ENCODE peak calls at places on chromosomes 4 and X, in nine cellular contexts. One of them, this sample, is unnamed.

GRCh38 chrX:48999030-48999429 is 3.0 kb downstream of the GRIPAP1 start:
- DNase-seq in pancreas: no peak
- DNase-seq in NCI-H1417: no peak
- DNase-seq in MM.1S: no peak
- DNase-seq in T1000: no peak
- DNase-seq in stimulated activated CD4-positive, alpha-beta T cell treated with anti-CD3 and anti-CD28 coated beads, Interleukin-12 subunit alpha, Interleukin-12 subunit beta, amount 100 ng/mL, for 24 hours: no peak
- DNase-seq in lung: no peak
- DNase-seq in stromal cell of bone marrow: no peak
- DNase-seq in tibial nerve: no peak
- DNase-seq in this sample: no peak

GRCh38 chr4:137952116-137952515 is 290.0 kb downstream of the SLC7A11 start:
- DNase-seq in pancreas: no peak
- DNase-seq in NCI-H1417: no peak
- DNase-seq in MM.1S: no peak
- DNase-seq in T1000: no peak
- DNase-seq in stimulated activated CD4-positive, alpha-beta T cell treated with anti-CD3 and anti-CD28 coated beads, Interleukin-12 subunit alpha, Interleukin-12 subunit beta, amount 100 ng/mL, for 24 hours: no peak
- DNase-seq in lung: no peak
- DNase-seq in stromal cell of bone marrow: peak
- DNase-seq in tibial nerve: no peak
- DNase-seq in this sample: no peak

GRCh38 chr4:123477804-123478209 is 81.2 kb downstream of the SPRY1 start:
- DNase-seq in pancreas: no peak
- DNase-seq in NCI-H1417: peak
- DNase-seq in MM.1S: no peak
- DNase-seq in T1000: no peak
- DNase-seq in stimulated activated CD4-positive, alpha-beta T cell treated with anti-CD3 and anti-CD28 coated beads, Interleukin-12 subunit alpha, Interleukin-12 subunit beta, amount 100 ng/mL, for 24 hours: no peak
- DNase-seq in lung: no peak
- DNase-seq in stromal cell of bone marrow: peak
- DNase-seq in tibial nerve: no peak
- DNase-seq in this sample: no peak

GRCh38 chr4:98801259-98801725 is 127.6 kb downstream of the EIF4E start:
- DNase-seq in pancreas: no peak
- DNase-seq in NCI-H1417: no peak
- DNase-seq in MM.1S: no peak
- DNase-seq in T1000: no peak
- DNase-seq in stimulated activated CD4-positive, alpha-beta T cell treated with anti-CD3 and anti-CD28 coated beads, Interleukin-12 subunit alpha, Interleukin-12 subunit beta, amount 100 ng/mL, for 24 hours: no peak
- DNase-seq in lung: no peak
- DNase-seq in stromal cell of bone marrow: no peak
- DNase-seq in tibial nerve: no peak
- DNase-seq in this sample: no peak

GRCh38 chrX:143635915-143636314 is at the start of gene SLITRK4:
- DNase-seq in pancreas: peak
- DNase-seq in NCI-H1417: no peak
- DNase-seq in MM.1S: no peak
- DNase-seq in T1000: no peak
- DNase-seq in stimulated activated CD4-positive, alpha-beta T cell treated with anti-CD3 and anti-CD28 coated beads, Interleukin-12 subunit alpha, Interleukin-12 subunit beta, amount 100 ng/mL, for 24 hours: no peak
- DNase-seq in lung: no peak
- DNase-seq in stromal cell of bone marrow: no peak
- DNase-seq in tibial nerve: no peak
- DNase-seq in this sample: no peak

GRCh38 chrX:6667048-6667768 is 132.3 kb upstream of the VCX3A start:
- DNase-seq in pancreas: no peak
- DNase-seq in NCI-H1417: peak
- DNase-seq in MM.1S: no peak
- DNase-seq in T1000: no peak
- DNase-seq in stimulated activated CD4-positive, alpha-beta T cell treated with anti-CD3 and anti-CD28 coated beads, Interleukin-12 subunit alpha, Interleukin-12 subunit beta, amount 100 ng/mL, for 24 hours: no peak
- DNase-seq in lung: no peak
- DNase-seq in stromal cell of bone marrow: no peak
- DNase-seq in tibial nerve: no peak
- DNase-seq in this sample: no peak

GRCh38 chr4:7351014-7351413 is 83.7 kb downstream of the PSAPL1 start:
- DNase-seq in pancreas: no peak
- DNase-seq in NCI-H1417: peak
- DNase-seq in MM.1S: no peak
- DNase-seq in T1000: no peak
- DNase-seq in stimulated activated CD4-positive, alpha-beta T cell treated with anti-CD3 and anti-CD28 coated beads, Interleukin-12 subunit alpha, Interleukin-12 subunit beta, amount 100 ng/mL, for 24 hours: no peak
- DNase-seq in lung: no peak
- DNase-seq in stromal cell of bone marrow: no peak
- DNase-seq in tibial nerve: no peak
- DNase-seq in this sample: no peak

GRCh38 chr4:8438743-8439142 is 1.8 kb downstream of the ACOX3 start:
- DNase-seq in pancreas: no peak
- DNase-seq in NCI-H1417: no peak
- DNase-seq in MM.1S: no peak
- DNase-seq in T1000: no peak
- DNase-seq in stimulated activated CD4-positive, alpha-beta T cell treated with anti-CD3 and anti-CD28 coated beads, Interleukin-12 subunit alpha, Interleukin-12 subunit beta, amount 100 ng/mL, for 24 hours: no peak
- DNase-seq in lung: no peak
- DNase-seq in stromal cell of bone marrow: no peak
- DNase-seq in tibial nerve: no peak
- DNase-seq in this sample: no peak

GRCh38 chr4:181991374-181991773 is 251.8 kb upstream of the TENM3 start:
- DNase-seq in pancreas: no peak
- DNase-seq in NCI-H1417: no peak
- DNase-seq in MM.1S: no peak
- DNase-seq in T1000: no peak
- DNase-seq in stimulated activated CD4-positive, alpha-beta T cell treated with anti-CD3 and anti-CD28 coated beads, Interleukin-12 subunit alpha, Interleukin-12 subunit beta, amount 100 ng/mL, for 24 hours: no peak
- DNase-seq in lung: no peak
- DNase-seq in stromal cell of bone marrow: no peak
- DNase-seq in tibial nerve: no peak
- DNase-seq in this sample: no peak

GRCh38 chr4:1373892-1374705 is 27.1 kb downstream of the UVSSA start:
- DNase-seq in pancreas: no peak
- DNase-seq in NCI-H1417: no peak
- DNase-seq in MM.1S: no peak
- DNase-seq in T1000: no peak
- DNase-seq in stimulated activated CD4-positive, alpha-beta T cell treated with anti-CD3 and anti-CD28 coated beads, Interleukin-12 subunit alpha, Interleukin-12 subunit beta, amount 100 ng/mL, for 24 hours: no peak
- DNase-seq in lung: no peak
- DNase-seq in stromal cell of bone marrow: no peak
- DNase-seq in tibial nerve: no peak
- DNase-seq in this sample: no peak

GRCh38 chr4:152360045-152360410 is 175.9 kb downstream of the FBXW7 start:
- DNase-seq in pancreas: no peak
- DNase-seq in NCI-H1417: no peak
- DNase-seq in MM.1S: no peak
- DNase-seq in T1000: no peak
- DNase-seq in stimulated activated CD4-positive, alpha-beta T cell treated with anti-CD3 and anti-CD28 coated beads, Interleukin-12 subunit alpha, Interleukin-12 subunit beta, amount 100 ng/mL, for 24 hours: no peak
- DNase-seq in lung: no peak
- DNase-seq in stromal cell of bone marrow: no peak
- DNase-seq in tibial nerve: no peak
- DNase-seq in this sample: no peak

GRCh38 chr4:118389731-118390520 is 37.1 kb upstream of the PRSS12 start:
- DNase-seq in pancreas: no peak
- DNase-seq in NCI-H1417: no peak
- DNase-seq in MM.1S: no peak
- DNase-seq in T1000: no peak
- DNase-seq in stimulated activated CD4-positive, alpha-beta T cell treated with anti-CD3 and anti-CD28 coated beads, Interleukin-12 subunit alpha, Interleukin-12 subunit beta, amount 100 ng/mL, for 24 hours: no peak
- DNase-seq in lung: no peak
- DNase-seq in stromal cell of bone marrow: no peak
- DNase-seq in tibial nerve: no peak
- DNase-seq in this sample: no peak

GRCh38 chr4:43373201-43373600 is 480.7 kb downstream of the GRXCR1 start:
- DNase-seq in pancreas: no peak
- DNase-seq in NCI-H1417: no peak
- DNase-seq in MM.1S: no peak
- DNase-seq in T1000: no peak
- DNase-seq in stimulated activated CD4-positive, alpha-beta T cell treated with anti-CD3 and anti-CD28 coated beads, Interleukin-12 subunit alpha, Interleukin-12 subunit beta, amount 100 ng/mL, for 24 hours: no peak
- DNase-seq in lung: no peak
- DNase-seq in stromal cell of bone marrow: no peak
- DNase-seq in tibial nerve: no peak
- DNase-seq in this sample: no peak

GRCh38 chr4:186095406-186095805 is 9.1 kb upstream of the FAM149A start:
- DNase-seq in pancreas: no peak
- DNase-seq in NCI-H1417: no peak
- DNase-seq in MM.1S: no peak
- DNase-seq in T1000: no peak
- DNase-seq in stimulated activated CD4-positive, alpha-beta T cell treated with anti-CD3 and anti-CD28 coated beads, Interleukin-12 subunit alpha, Interleukin-12 subunit beta, amount 100 ng/mL, for 24 hours: no peak
- DNase-seq in lung: no peak
- DNase-seq in stromal cell of bone marrow: no peak
- DNase-seq in tibial nerve: no peak
- DNase-seq in this sample: no peak

GRCh38 chr4:6330384-6330767 is 60.7 kb downstream of the WFS1 start:
- DNase-seq in pancreas: no peak
- DNase-seq in NCI-H1417: no peak
- DNase-seq in MM.1S: no peak
- DNase-seq in T1000: no peak
- DNase-seq in stimulated activated CD4-positive, alpha-beta T cell treated with anti-CD3 and anti-CD28 coated beads, Interleukin-12 subunit alpha, Interleukin-12 subunit beta, amount 100 ng/mL, for 24 hours: no peak
- DNase-seq in lung: no peak
- DNase-seq in stromal cell of bone marrow: no peak
- DNase-seq in tibial nerve: no peak
- DNase-seq in this sample: no peak

GRCh38 chrX:39682778-39683177 is 415.0 kb downstream of the BCOR start:
- DNase-seq in pancreas: no peak
- DNase-seq in NCI-H1417: peak
- DNase-seq in MM.1S: no peak
- DNase-seq in T1000: no peak
- DNase-seq in stimulated activated CD4-positive, alpha-beta T cell treated with anti-CD3 and anti-CD28 coated beads, Interleukin-12 subunit alpha, Interleukin-12 subunit beta, amount 100 ng/mL, for 24 hours: no peak
- DNase-seq in lung: no peak
- DNase-seq in stromal cell of bone marrow: no peak
- DNase-seq in tibial nerve: no peak
- DNase-seq in this sample: no peak

GRCh38 chr4:56345461-56345860 is 41.8 kb downstream of the AASDH start:
- DNase-seq in pancreas: no peak
- DNase-seq in NCI-H1417: no peak
- DNase-seq in MM.1S: no peak
- DNase-seq in T1000: no peak
- DNase-seq in stimulated activated CD4-positive, alpha-beta T cell treated with anti-CD3 and anti-CD28 coated beads, Interleukin-12 subunit alpha, Interleukin-12 subunit beta, amount 100 ng/mL, for 24 hours: no peak
- DNase-seq in lung: no peak
- DNase-seq in stromal cell of bone marrow: no peak
- DNase-seq in tibial nerve: no peak
- DNase-seq in this sample: no peak

GRCh38 chrX:63884821-63885790 is 100.1 kb upstream of the ARHGEF9 start:
- DNase-seq in pancreas: no peak
- DNase-seq in NCI-H1417: no peak
- DNase-seq in MM.1S: no peak
- DNase-seq in T1000: no peak
- DNase-seq in stimulated activated CD4-positive, alpha-beta T cell treated with anti-CD3 and anti-CD28 coated beads, Interleukin-12 subunit alpha, Interleukin-12 subunit beta, amount 100 ng/mL, for 24 hours: no peak
- DNase-seq in lung: no peak
- DNase-seq in stromal cell of bone marrow: no peak
- DNase-seq in tibial nerve: no peak
- DNase-seq in this sample: no peak

GRCh38 chr4:74376888-74377483 is 12.0 kb downstream of the EREG start:
- DNase-seq in pancreas: no peak
- DNase-seq in NCI-H1417: peak
- DNase-seq in MM.1S: peak
- DNase-seq in T1000: no peak
- DNase-seq in stimulated activated CD4-positive, alpha-beta T cell treated with anti-CD3 and anti-CD28 coated beads, Interleukin-12 subunit alpha, Interleukin-12 subunit beta, amount 100 ng/mL, for 24 hours: no peak
- DNase-seq in lung: no peak
- DNase-seq in stromal cell of bone marrow: peak
- DNase-seq in tibial nerve: no peak
- DNase-seq in this sample: peak

GRCh38 chr4:107318078-107318477 is 282.0 kb upstream of the DKK2 start:
- DNase-seq in pancreas: no peak
- DNase-seq in NCI-H1417: no peak
- DNase-seq in MM.1S: no peak
- DNase-seq in T1000: no peak
- DNase-seq in stimulated activated CD4-positive, alpha-beta T cell treated with anti-CD3 and anti-CD28 coated beads, Interleukin-12 subunit alpha, Interleukin-12 subunit beta, amount 100 ng/mL, for 24 hours: no peak
- DNase-seq in lung: no peak
- DNase-seq in stromal cell of bone marrow: no peak
- DNase-seq in tibial nerve: no peak
- DNase-seq in this sample: no peak

GRCh38 chr4:69951602-69952001 is 13.9 kb downstream of the CSN2 start:
- DNase-seq in pancreas: no peak
- DNase-seq in NCI-H1417: no peak
- DNase-seq in MM.1S: no peak
- DNase-seq in T1000: no peak
- DNase-seq in stimulated activated CD4-positive, alpha-beta T cell treated with anti-CD3 and anti-CD28 coated beads, Interleukin-12 subunit alpha, Interleukin-12 subunit beta, amount 100 ng/mL, for 24 hours: no peak
- DNase-seq in lung: no peak
- DNase-seq in stromal cell of bone marrow: no peak
- DNase-seq in tibial nerve: no peak
- DNase-seq in this sample: no peak

GRCh38 chrX:11363069-11363594 is 69.9 kb downstream of the AMELX start:
- DNase-seq in pancreas: no peak
- DNase-seq in NCI-H1417: no peak
- DNase-seq in MM.1S: peak
- DNase-seq in T1000: no peak
- DNase-seq in stimulated activated CD4-positive, alpha-beta T cell treated with anti-CD3 and anti-CD28 coated beads, Interleukin-12 subunit alpha, Interleukin-12 subunit beta, amount 100 ng/mL, for 24 hours: no peak
- DNase-seq in lung: no peak
- DNase-seq in stromal cell of bone marrow: no peak
- DNase-seq in tibial nerve: no peak
- DNase-seq in this sample: no peak

GRCh38 chr4:52838729-52839722 is 23.1 kb upstream of the RASL11B start:
- DNase-seq in pancreas: no peak
- DNase-seq in NCI-H1417: no peak
- DNase-seq in MM.1S: no peak
- DNase-seq in T1000: no peak
- DNase-seq in stimulated activated CD4-positive, alpha-beta T cell treated with anti-CD3 and anti-CD28 coated beads, Interleukin-12 subunit alpha, Interleukin-12 subunit beta, amount 100 ng/mL, for 24 hours: no peak
- DNase-seq in lung: no peak
- DNase-seq in stromal cell of bone marrow: no peak
- DNase-seq in tibial nerve: no peak
- DNase-seq in this sample: no peak

GRCh38 chrX:23195097-23195496 is 139.6 kb upstream of the PTCHD1 start:
- DNase-seq in pancreas: no peak
- DNase-seq in NCI-H1417: no peak
- DNase-seq in MM.1S: no peak
- DNase-seq in T1000: no peak
- DNase-seq in stimulated activated CD4-positive, alpha-beta T cell treated with anti-CD3 and anti-CD28 coated beads, Interleukin-12 subunit alpha, Interleukin-12 subunit beta, amount 100 ng/mL, for 24 hours: no peak
- DNase-seq in lung: no peak
- DNase-seq in stromal cell of bone marrow: no peak
- DNase-seq in tibial nerve: no peak
- DNase-seq in this sample: no peak

GRCh38 chrX:7570432-7571009 is 272.4 kb upstream of the VCX start:
- DNase-seq in pancreas: no peak
- DNase-seq in NCI-H1417: no peak
- DNase-seq in MM.1S: no peak
- DNase-seq in T1000: no peak
- DNase-seq in stimulated activated CD4-positive, alpha-beta T cell treated with anti-CD3 and anti-CD28 coated beads, Interleukin-12 subunit alpha, Interleukin-12 subunit beta, amount 100 ng/mL, for 24 hours: no peak
- DNase-seq in lung: no peak
- DNase-seq in stromal cell of bone marrow: no peak
- DNase-seq in tibial nerve: no peak
- DNase-seq in this sample: no peak

GRCh38 chrX:53440631-53441517 is 6.7 kb upstream of the HSD17B10 start:
- DNase-seq in pancreas: peak
- DNase-seq in NCI-H1417: peak
- DNase-seq in MM.1S: no peak
- DNase-seq in T1000: peak
- DNase-seq in stimulated activated CD4-positive, alpha-beta T cell treated with anti-CD3 and anti-CD28 coated beads, Interleukin-12 subunit alpha, Interleukin-12 subunit beta, amount 100 ng/mL, for 24 hours: no peak
- DNase-seq in lung: peak
- DNase-seq in stromal cell of bone marrow: peak
- DNase-seq in tibial nerve: peak
- DNase-seq in this sample: peak

GRCh38 chr4:48038666-48039065 is 22.1 kb downstream of the NIPAL1 start:
- DNase-seq in pancreas: no peak
- DNase-seq in NCI-H1417: no peak
- DNase-seq in MM.1S: no peak
- DNase-seq in T1000: no peak
- DNase-seq in stimulated activated CD4-positive, alpha-beta T cell treated with anti-CD3 and anti-CD28 coated beads, Interleukin-12 subunit alpha, Interleukin-12 subunit beta, amount 100 ng/mL, for 24 hours: no peak
- DNase-seq in lung: no peak
- DNase-seq in stromal cell of bone marrow: no peak
- DNase-seq in tibial nerve: no peak
- DNase-seq in this sample: no peak

GRCh38 chrX:153640045-153640686 is 6.8 kb upstream of the DUSP9 start:
- DNase-seq in pancreas: no peak
- DNase-seq in NCI-H1417: no peak
- DNase-seq in MM.1S: no peak
- DNase-seq in T1000: no peak
- DNase-seq in stimulated activated CD4-positive, alpha-beta T cell treated with anti-CD3 and anti-CD28 coated beads, Interleukin-12 subunit alpha, Interleukin-12 subunit beta, amount 100 ng/mL, for 24 hours: no peak
- DNase-seq in lung: no peak
- DNase-seq in stromal cell of bone marrow: no peak
- DNase-seq in tibial nerve: no peak
- DNase-seq in this sample: no peak

GRCh38 chr4:101960431-101960830 is 169.9 kb downstream of the BANK1 start:
- DNase-seq in pancreas: no peak
- DNase-seq in NCI-H1417: peak
- DNase-seq in MM.1S: no peak
- DNase-seq in T1000: no peak
- DNase-seq in stimulated activated CD4-positive, alpha-beta T cell treated with anti-CD3 and anti-CD28 coated beads, Interleukin-12 subunit alpha, Interleukin-12 subunit beta, amount 100 ng/mL, for 24 hours: no peak
- DNase-seq in lung: no peak
- DNase-seq in stromal cell of bone marrow: no peak
- DNase-seq in tibial nerve: no peak
- DNase-seq in this sample: no peak

GRCh38 chr4:161448550-161449180 is 715.1 kb downstream of the FSTL5 start:
- DNase-seq in pancreas: no peak
- DNase-seq in NCI-H1417: no peak
- DNase-seq in MM.1S: no peak
- DNase-seq in T1000: no peak
- DNase-seq in stimulated activated CD4-positive, alpha-beta T cell treated with anti-CD3 and anti-CD28 coated beads, Interleukin-12 subunit alpha, Interleukin-12 subunit beta, amount 100 ng/mL, for 24 hours: no peak
- DNase-seq in lung: no peak
- DNase-seq in stromal cell of bone marrow: no peak
- DNase-seq in tibial nerve: no peak
- DNase-seq in this sample: no peak

GRCh38 chr4:139530833-139531427 is 25.1 kb downstream of the SETD7 start:
- DNase-seq in pancreas: peak
- DNase-seq in NCI-H1417: peak
- DNase-seq in MM.1S: peak
- DNase-seq in T1000: no peak
- DNase-seq in stimulated activated CD4-positive, alpha-beta T cell treated with anti-CD3 and anti-CD28 coated beads, Interleukin-12 subunit alpha, Interleukin-12 subunit beta, amount 100 ng/mL, for 24 hours: no peak
- DNase-seq in lung: peak
- DNase-seq in stromal cell of bone marrow: no peak
- DNase-seq in tibial nerve: no peak
- DNase-seq in this sample: no peak